ENCODE peak calls at places on chromosomes 13 and 19, in four cellular contexts. P is NCI-H1417; C is NCI-H510A treated with DMSO at 0.1 percent for 48 hours; V is activated naive CD8-positive, alpha-beta T cell treated with anti-CD3 and anti-CD28 coated beads, Interleukin-2, amount 50 U/mL, for 24 hours. U is an unnamed sample.

GRCh38 chr19:8462601-8463000 is 17.8 kb downstream of the HNRNPM start:
- DNase-seq in P (no peak), C (no peak), V (no peak), U (no peak)

GRCh38 chr19:19170053-19170945 is at the start of gene MEF2B:
- DNase-seq in P (no peak), C (peak; percentile 56), V (peak; percentile 79), U (peak; percentile 14)

GRCh38 chr19:31340059-31341025 is 8.9 kb downstream of the TSHZ3 start:
- DNase-seq in P (no peak), C (no peak), V (no peak), U (no peak)

GRCh38 chr19:50772408-50773311 is 2.4 kb downstream of the GPR32 start:
- DNase-seq in P (peak; percentile 8), C (no peak), V (no peak), U (no peak)

GRCh38 chr19:47157455-47158321 is 27.1 kb downstream of the SAE1 start:
- DNase-seq in P (peak; percentile 70), C (no peak), V (peak; percentile 41), U (no peak)

GRCh38 chr19:972281-972680 is 11.9 kb upstream of the WDR18 start:
- DNase-seq in P (no peak), C (no peak), V (no peak), U (no peak)

GRCh38 chr19:42271045-42271419 is 2.0 kb downstream of the CIC start:
- DNase-seq in P (peak; percentile 27), C (no peak), V (no peak), U (no peak)

GRCh38 chr13:114024603-114025431 is 50.9 kb upstream of the C13orf46 start:
- DNase-seq in P (no peak), C (no peak), V (no peak), U (no peak)

GRCh38 chr19:18523841-18524240 is 2.0 kb upstream of the ELL start:
- DNase-seq in P (no peak), C (peak; percentile 4), V (no peak), U (no peak)

GRCh38 chr13:99435116-99435515 is 66.2 kb upstream of the TM9SF2 start:
- DNase-seq in P (no peak), C (no peak), V (no peak), U (no peak)

GRCh38 chr13:73958657-73959397 is 175.4 kb downstream of the KLF12 start:
- DNase-seq in P (no peak), C (no peak), V (no peak), U (no peak)

GRCh38 chr13:106919638-106920037 is 351.7 kb upstream of the ARGLU1 start:
- DNase-seq in P (no peak), C (no peak), V (no peak), U (no peak)

GRCh38 chr19:5927439-5927821 is 13.4 kb downstream of the CAPS start:
- DNase-seq in P (no peak), C (no peak), V (no peak), U (no peak)

GRCh38 chr19:22517496-22518411 is 95.6 kb upstream of the ZNF98 start:
- DNase-seq in P (no peak), C (no peak), V (no peak), U (no peak)

GRCh38 chr19:10431254-10431942 is 11.1 kb downstream of the PDE4A start:
- DNase-seq in P (no peak), C (no peak), V (peak; percentile 69), U (no peak)

GRCh38 chr19:39237200-39238184 is 7.3 kb downstream of the IFNL3 start:
- DNase-seq in P (peak; percentile 26), C (no peak), V (peak; percentile 54), U (no peak)

GRCh38 chr13:82833928-82834327 is 1048.3 kb downstream of the SLITRK1 start:
- DNase-seq in P (no peak), C (no peak), V (no peak), U (no peak)

GRCh38 chr13:113216165-113217056 is 7.0 kb downstream of the CUL4A start:
- DNase-seq in P (peak; percentile 77), C (peak; percentile 80), V (no peak), U (peak; percentile 56)

GRCh38 chr19:18119243-18120105 is 21.9 kb downstream of the MAST3 start:
- DNase-seq in P (no peak), C (no peak), V (peak; percentile 51), U (no peak)

GRCh38 chr19:27673986-27674385 is 1539.0 kb downstream of the UQCRFS1 start:
- DNase-seq in P (no peak), C (no peak), V (no peak), U (no peak)

GRCh38 chr19:35777411-35777841 is 2.1 kb downstream of the ARHGAP33 start:
- DNase-seq in P (no peak), C (no peak), V (no peak), U (no peak)

GRCh38 chr19:43525836-43526771 is 897 bp downstream of the ETHE1 start:
- DNase-seq in P (no peak), C (no peak), V (peak; percentile 41), U (no peak)

GRCh38 chr13:27024062-27024461 is 147.5 kb downstream of the USP12 start:
- DNase-seq in P (no peak), C (no peak), V (no peak), U (no peak)

GRCh38 chr13:113406321-113407102 is 42.6 kb upstream of the GRTP1 start:
- DNase-seq in P (no peak), C (no peak), V (no peak), U (no peak)

GRCh38 chr13:89846890-89847585 is 1500.4 kb upstream of the MIR17HG start:
- DNase-seq in P (no peak), C (no peak), V (no peak), U (no peak)

GRCh38 chr13:78160793-78161192 is 242.2 kb upstream of the EDNRB start:
- DNase-seq in P (peak; percentile 50), C (no peak), V (no peak), U (no peak)

GRCh38 chr19:39139305-39140194 is 14.0 kb downstream of the PAK4 start:
- DNase-seq in P (no peak), C (no peak), V (no peak), U (no peak)

GRCh38 chr19:54154603-54155345 is 4.7 kb downstream of the LENG1 start:
- DNase-seq in P (no peak), C (no peak), V (no peak), U (no peak)

GRCh38 chr19:6412111-6412999 is 12.3 kb downstream of the KHSRP start:
- DNase-seq in P (peak; percentile 39), C (peak; percentile 31), V (peak; percentile 59), U (no peak)

GRCh38 chr13:100089633-100090032 is 740 bp downstream of the PCCA start:
- DNase-seq in P (peak; percentile 85), C (no peak), V (no peak), U (no peak)

GRCh38 chr13:26987614-26988013 is 184.0 kb downstream of the USP12 start:
- DNase-seq in P (no peak), C (no peak), V (no peak), U (no peak)

GRCh38 chr19:57830071-57830602 is at the start of gene ZNF587B:
- DNase-seq in P (peak; percentile 10), C (no peak), V (peak; percentile 41), U (peak; percentile 45)

GRCh38 chr19:18364826-18365528 is 21.0 kb upstream of the GDF15 start:
- DNase-seq in P (peak; percentile 85), C (peak; percentile 68), V (no peak), U (peak; percentile 75)